ENCODE peak calls at places on chromosomes 1 and 21, in four cellular contexts. R is cardiac muscle cell, O is fibroblast of the aortic adventitia, G is dorsolateral prefrontal cortex. D is an unnamed sample.

GRCh38 chr1:66402194-66402593 is 131.8 kb upstream of the SGIP1 start:
- DNase-seq in G (peak), O (peak), R (no peak), D (peak)

GRCh38 chr1:195851804-195852203 is 756.4 kb downstream of the KCNT2 start:
- DNase-seq in R (no peak), O (no peak), G (no peak), D (no peak)

GRCh38 chr1:78045850-78046778 is at the start of gene GIPC2:
- DNase-seq in O (no peak), G (no peak), R (peak), D (no peak)

GRCh38 chr1:47302472-47302871 is 11.5 kb downstream of the STIL start:
- DNase-seq in R (no peak), G (no peak), O (no peak), D (no peak)

GRCh38 chr1:40873863-40874472 is 11.8 kb upstream of the CITED4 start:
- DNase-seq in R (no peak), G (no peak), O (no peak), D (no peak)

GRCh38 chr1:234997201-234998173 is 131.2 kb downstream of the TOMM20 start:
- DNase-seq in G (peak), R (peak), O (peak), D (peak)

GRCh38 chr1:246450485-246451251 is 56.4 kb downstream of the SMYD3 start:
- DNase-seq in R (peak), G (no peak), O (peak), D (no peak)

GRCh38 chr21:38993561-38993960 is 187.8 kb downstream of the ETS2 start:
- DNase-seq in R (peak), G (no peak), O (peak), D (no peak)

GRCh38 chr1:4586611-4587010 is 67.8 kb upstream of the AJAP1 start:
- DNase-seq in R (no peak), G (no peak), O (no peak), D (no peak)

GRCh38 chr1:212526111-212526491 is 82.5 kb upstream of the ATF3 start:
- DNase-seq in R (no peak), G (no peak), O (no peak), D (no peak)

GRCh38 chr21:21163904-21164303 is 165.7 kb downstream of the NCAM2 start:
- DNase-seq in O (peak), G (peak), R (peak), D (peak)

GRCh38 chr1:167821969-167822685 is 91.8 kb downstream of the ADCY10 start:
- DNase-seq in O (no peak), G (no peak), R (no peak), D (no peak)

GRCh38 chr1:198220428-198220827 is 63.6 kb downstream of the NEK7 start:
- DNase-seq in O (peak), R (no peak), G (no peak), D (no peak)

GRCh38 chr1:110870721-110871388 is 2.1 kb upstream of the CD53 start:
- DNase-seq in R (no peak), G (no peak), O (no peak), D (no peak)

GRCh38 chr1:121595089-121595488 is 410.3 kb downstream of the SRGAP2C start:
- DNase-seq in R (no peak), O (no peak), G (no peak), D (no peak)

GRCh38 chr1:100458925-100459814 is 78.8 kb upstream of the GPR88 start:
- DNase-seq in O (peak), R (peak), G (peak), D (peak)

GRCh38 chr1:54272134-54272533 is 72.2 kb downstream of the MRPL37 start:
- DNase-seq in R (no peak), O (no peak), G (no peak), D (no peak)

GRCh38 chr1:33181038-33181861 is 593 bp downstream of the TRIM62 start:
- DNase-seq in R (peak), O (peak), G (no peak), D (peak)

GRCh38 chr1:222890702-222891101 is 75.9 kb downstream of the DISP1 start:
- DNase-seq in G (no peak), O (no peak), R (no peak), D (no peak)

GRCh38 chr1:84973493-84974334 is 23.2 kb downstream of the MCOLN2 start:
- DNase-seq in R (no peak), O (peak), G (no peak), D (no peak)

GRCh38 chr21:40020651-40021050 is 153.4 kb downstream of the PCP4 start:
- DNase-seq in G (no peak), R (no peak), O (no peak), D (no peak)

GRCh38 chr1:241660424-241660972 is 8.4 kb downstream of the WDR64 start:
- DNase-seq in O (no peak), R (no peak), G (no peak), D (no peak)

GRCh38 chr1:25442178-25442577 is 11.5 kb downstream of the MACO1 start:
- DNase-seq in G (no peak), R (no peak), O (peak), D (peak)

GRCh38 chr1:156126701-156127534 is 12.4 kb downstream of the LMNA start:
- DNase-seq in R (no peak), G (no peak), O (peak), D (no peak)

GRCh38 chr1:218164111-218164929 is 120.8 kb upstream of the RRP15 start:
- DNase-seq in O (peak), G (no peak), R (peak), D (peak)

GRCh38 chr1:192005976-192006375 is 152.3 kb upstream of the RGS18 start:
- DNase-seq in O (no peak), R (no peak), G (no peak), D (no peak)
- H3K4me3 ChIP-seq in O (no peak), R (no peak), G (no peak), D (no peak)

GRCh38 chr1:207645632-207646081 is 724 bp downstream of the CR1L start:
- DNase-seq in O (no peak), G (no peak), R (no peak), D (no peak)

GRCh38 chr1:207644852-207645631 is at the start of gene CR1L:
- DNase-seq in G (peak), O (peak), R (peak), D (peak)

GRCh38 chr1:207647966-207648906 is 3.3 kb downstream of the CR1L start:
- DNase-seq in G (no peak), O (no peak), R (no peak), D (no peak)

GRCh38 chr1:207646891-207647290 is 2.0 kb downstream of the CR1L start:
- DNase-seq in O (no peak), R (no peak), G (no peak), D (no peak)

GRCh38 chr1:207644479-207644851 is 468 bp upstream of the CR1L start:
- DNase-seq in G (no peak), O (no peak), R (no peak), D (no peak)
- H3K4me3 ChIP-seq in G (peak), O (peak), R (peak), D (peak)

DNA sequence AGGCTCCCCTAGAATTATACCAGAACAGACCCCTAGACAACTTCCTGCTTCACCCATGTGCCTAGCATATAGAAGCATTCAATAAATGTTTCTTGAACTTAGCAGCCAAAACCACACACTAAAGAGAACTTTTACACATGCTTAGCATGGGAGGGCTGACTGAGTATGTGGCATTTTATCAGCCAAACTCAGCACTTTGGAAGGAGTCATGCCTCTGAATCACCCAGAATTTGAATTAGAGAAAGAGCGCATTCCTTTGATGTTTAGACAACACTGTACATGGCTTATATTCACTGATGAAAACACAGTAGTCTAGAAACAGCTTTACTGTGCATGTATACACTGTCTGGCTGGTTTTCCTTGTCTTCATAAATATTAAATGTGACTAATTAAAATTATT is 26.1 kb downstream of the SPAG17 start:
- DNase-seq in O (peak), R (no peak), G (no peak), D (no peak)
- H3K4me3 ChIP-seq in O (no peak), R (no peak), G (no peak), D (no peak)

GRCh38 chr1:214066190-214066589 is 78.4 kb downstream of the PROX1 start:
- DNase-seq in G (no peak), R (no peak), O (no peak), D (no peak)
- H3K4me3 ChIP-seq in G (no peak), R (no peak), O (no peak), D (no peak)

GRCh38 chr1:87150143-87150542 is 178.5 kb upstream of the LMO4 start:
- DNase-seq in R (no peak), O (no peak), G (no peak), D (no peak)

GRCh38 chr1:87149166-87150065 is 179.3 kb upstream of the LMO4 start:
- DNase-seq in O (peak), R (no peak), G (no peak), D (peak)

GRCh38 chr1:87148670-87149069 is 180.0 kb upstream of the LMO4 start:
- DNase-seq in O (no peak), R (no peak), G (no peak), D (no peak)

GRCh38 chr1:87154351-87154750 is 174.3 kb upstream of the LMO4 start:
- DNase-seq in R (no peak), O (no peak), G (no peak), D (no peak)

GRCh38 chr1:87151500-87152421 is 176.9 kb upstream of the LMO4 start:
- DNase-seq in R (peak), O (peak), G (peak), D (no peak)
- H3K4me3 ChIP-seq in R (no peak), O (peak), G (peak), D (no peak)

GRCh38 chr1:227428803-227429202 is 110.5 kb upstream of the CDC42BPA start:
- DNase-seq in R (no peak), G (no peak), O (no peak), D (no peak)

GRCh38 chr1:227429447-227430359 is 111.4 kb upstream of the CDC42BPA start:
- DNase-seq in R (no peak), G (no peak), O (peak), D (no peak)

GRCh38 chr1:227424159-227424680 is 105.9 kb upstream of the CDC42BPA start:
- DNase-seq in O (no peak), G (no peak), R (no peak), D (no peak)

GRCh38 chr1:227427411-227427810 is 109.1 kb upstream of the CDC42BPA start:
- DNase-seq in R (no peak), O (no peak), G (no peak), D (no peak)

GRCh38 chr1:227424948-227425347 is 106.7 kb upstream of the CDC42BPA start:
- DNase-seq in G (no peak), O (no peak), R (no peak), D (no peak)
- H3K4me3 ChIP-seq in G (no peak), O (no peak), R (no peak), D (no peak)

GRCh38 chr1:166164646-166164994 is 2.2 kb downstream of the FAM78B start:
- DNase-seq in G (no peak), R (no peak), O (no peak), D (no peak)
- H3K4me3 ChIP-seq in G (peak), R (no peak), O (peak), D (peak)

D was measured in BE2C.